ENCODE peak calls at places on chromosomes 2 and 18, in eight cellular contexts. O is cardiac fibroblast, R is SHP77 treated with DMSO at 0.1 percent for 48 hours, W is retinal pigment epithelial cell, X is left colon, J is LoVo, B is omental fat pad, N is HEK293T. U is an unnamed sample.

GRCh38 chr18:44458777-44459176 is 221.9 kb upstream of the SETBP1 start:
- DNase-seq in X (no peak), R (no peak), J (no peak), B (no peak), O (peak), N (no peak), W (peak), U (peak)

GRCh38 chr2:17962874-17963273 is 84.4 kb downstream of the KCNS3 start:
- DNase-seq in B (no peak), N (no peak), R (no peak), W (no peak), J (no peak), O (no peak), X (no peak), U (peak)

GRCh38 chr2:224847961-224848850 is 132.0 kb upstream of the CCDC195 start:
- DNase-seq in J (peak), X (peak), O (peak), W (peak), B (no peak), R (no peak), N (peak), U (peak)

GRCh38 chr2:12951657-12951973 is 234.9 kb downstream of the TRIB2 start:
- DNase-seq in N (no peak), X (no peak), R (no peak), W (no peak), O (no peak), B (no peak), J (no peak), U (no peak)

GRCh38 chr2:219851169-219851568 is 223.7 kb downstream of the SLC4A3 start:
- DNase-seq in N (peak), O (no peak), R (no peak), J (no peak), X (no peak), W (no peak), B (no peak), U (no peak)

GRCh38 chr2:106566050-106566449 is 78.9 kb downstream of the CD8B2 start:
- DNase-seq in N (no peak), W (no peak), O (no peak), R (no peak), X (no peak), J (no peak), B (no peak), U (peak)

GRCh38 chr2:14418110-14418509 is 214.4 kb upstream of the LRATD1 start:
- DNase-seq in N (no peak), W (no peak), J (no peak), O (peak), B (no peak), X (no peak), R (no peak), U (peak)

GRCh38 chr2:241034490-241035141 is 36.2 kb downstream of the SNED1 start:
- DNase-seq in X (no peak), O (no peak), N (no peak), B (no peak), W (no peak), R (no peak), J (no peak), U (no peak)

GRCh38 chr2:69538872-69539548 is 101.8 kb upstream of the NFU1 start:
- DNase-seq in N (no peak), O (peak), J (no peak), B (no peak), R (no peak), W (no peak), X (no peak), U (peak)

GRCh38 chr2:10124538-10125045 is 2.1 kb downstream of the RRM2 start:
- DNase-seq in R (peak), X (no peak), B (no peak), W (no peak), J (peak), N (peak), O (peak), U (peak)

GRCh38 chr2:63023444-63023843 is 27.2 kb upstream of the OTX1 start:
- DNase-seq in B (no peak), X (no peak), W (no peak), J (no peak), N (peak), O (peak), R (peak), U (peak)

GRCh38 chr2:45442026-45442425 is 169.0 kb downstream of the SRBD1 start:
- DNase-seq in J (no peak), W (no peak), N (no peak), B (no peak), X (no peak), O (no peak), R (no peak), U (no peak)

GRCh38 chr2:65397122-65397521 is 35.3 kb downstream of the SPRED2 start:
- DNase-seq in B (no peak), J (no peak), W (peak), N (no peak), R (no peak), X (no peak), O (peak), U (peak)